ENCODE peak calls at places on chromosomes 5 and 9, in four cellular contexts. V is WTC11, X is H1, T is SK-N-SH. S is an unnamed sample.

GRCh38 chr9:112348257-112348992 is 15.0 kb upstream of the PTBP3 start:
- DNase-seq in T (peak; percentile 61), X (no peak), V (peak; percentile 79), S (no peak)

GRCh38 chr9:19926774-19927173 is 137.9 kb upstream of the SLC24A2 start:
- DNase-seq in V (no peak), T (no peak), X (no peak), S (no peak)

GRCh38 chr9:14057347-14058077 is 256.4 kb downstream of the NFIB start:
- DNase-seq in X (no peak), V (no peak), T (peak; percentile 47), S (no peak)

GRCh38 chr5:142342128-142342981 is 17.5 kb upstream of the SPRY4 start:
- DNase-seq in X (no peak), V (no peak), T (no peak), S (peak; percentile 46)

GRCh38 chr5:10856646-10857332 is 95.8 kb upstream of the DAP start:
- DNase-seq in X (peak; percentile 70), V (peak; percentile 87), T (peak; percentile 67), S (peak; percentile 65)

GRCh38 chr9:17942498-17942897 is 363.6 kb downstream of the SH3GL2 start:
- DNase-seq in X (no peak), V (no peak), T (no peak), S (no peak)

GRCh38 chr9:127166651-127167524 is 44.5 kb upstream of the ANGPTL2 start:
- DNase-seq in V (no peak), T (no peak), X (no peak), S (peak; percentile 64)

GRCh38 chr5:157481255-157481654 is 21.2 kb downstream of the NIPAL4 start:
- DNase-seq in T (no peak), X (no peak), V (no peak), S (no peak)

DNA sequence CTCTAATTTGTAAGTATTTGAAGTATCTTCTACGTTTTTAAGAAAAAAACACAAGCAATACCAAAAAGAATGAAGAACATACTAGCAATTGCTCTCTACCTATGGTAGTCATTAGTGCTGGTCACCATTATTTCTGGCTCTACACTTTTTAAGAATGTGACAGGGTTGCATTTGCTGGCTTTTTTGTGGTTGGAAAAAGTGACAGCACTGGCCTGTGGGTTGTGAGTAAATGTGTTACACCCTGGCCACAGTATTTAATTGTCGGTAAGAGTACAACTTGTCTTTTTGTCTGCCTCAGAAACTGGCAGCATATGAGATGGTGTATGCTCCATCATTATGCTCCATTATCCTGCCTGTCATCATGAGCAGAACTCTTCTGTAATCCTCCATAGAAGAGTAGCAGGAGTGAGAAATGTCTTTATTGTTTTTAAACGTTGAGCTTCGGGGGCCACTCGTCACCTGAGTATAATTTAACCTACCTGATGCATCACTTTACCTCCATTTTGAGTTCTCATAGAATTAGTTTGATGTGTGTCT is 449.8 kb downstream of the ISL1 start:
- DNase-seq in X (no peak), T (no peak), V (no peak), S (no peak)
- TF ChIP-seq TEAD4 in X (no peak), T (no peak), V (no peak), S (no peak)

DNA sequence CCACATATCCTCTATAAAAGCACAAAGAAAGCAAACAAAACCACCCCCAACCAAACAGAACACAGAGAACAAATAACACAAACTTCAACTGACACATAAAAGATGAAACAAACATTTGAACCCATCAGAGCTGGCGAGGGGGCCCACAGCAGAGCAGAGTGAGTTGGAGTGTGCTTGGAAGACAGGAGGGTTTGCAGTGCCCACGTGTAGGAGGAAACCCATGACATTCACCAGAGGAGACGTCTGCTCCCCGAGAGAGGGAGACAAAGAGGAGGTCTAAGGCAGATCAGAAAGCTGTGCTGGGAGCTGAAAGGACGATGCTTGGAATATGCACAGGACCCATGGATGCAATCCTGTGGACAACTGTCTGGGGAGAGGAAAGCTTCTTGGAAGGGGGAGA is 27.0 kb downstream of the MRPL36 start:
- DNase-seq in X (no peak), V (no peak), T (peak; percentile 60), S (no peak)
- TF ChIP-seq TEAD4 in X (no peak), V (no peak), T (no peak), S (no peak)

GRCh38 chr9:99083051-99083450 is 21.9 kb upstream of the TGFBR1 start:
- DNase-seq in T (no peak), V (no peak), X (no peak), S (no peak)

GRCh38 chr9:99087462-99087861 is 17.5 kb upstream of the TGFBR1 start:
- DNase-seq in T (no peak), V (no peak), X (no peak), S (no peak)

GRCh38 chr9:99090366-99091130 is 14.4 kb upstream of the TGFBR1 start:
- DNase-seq in V (no peak), T (no peak), X (no peak), S (no peak)

DNA sequence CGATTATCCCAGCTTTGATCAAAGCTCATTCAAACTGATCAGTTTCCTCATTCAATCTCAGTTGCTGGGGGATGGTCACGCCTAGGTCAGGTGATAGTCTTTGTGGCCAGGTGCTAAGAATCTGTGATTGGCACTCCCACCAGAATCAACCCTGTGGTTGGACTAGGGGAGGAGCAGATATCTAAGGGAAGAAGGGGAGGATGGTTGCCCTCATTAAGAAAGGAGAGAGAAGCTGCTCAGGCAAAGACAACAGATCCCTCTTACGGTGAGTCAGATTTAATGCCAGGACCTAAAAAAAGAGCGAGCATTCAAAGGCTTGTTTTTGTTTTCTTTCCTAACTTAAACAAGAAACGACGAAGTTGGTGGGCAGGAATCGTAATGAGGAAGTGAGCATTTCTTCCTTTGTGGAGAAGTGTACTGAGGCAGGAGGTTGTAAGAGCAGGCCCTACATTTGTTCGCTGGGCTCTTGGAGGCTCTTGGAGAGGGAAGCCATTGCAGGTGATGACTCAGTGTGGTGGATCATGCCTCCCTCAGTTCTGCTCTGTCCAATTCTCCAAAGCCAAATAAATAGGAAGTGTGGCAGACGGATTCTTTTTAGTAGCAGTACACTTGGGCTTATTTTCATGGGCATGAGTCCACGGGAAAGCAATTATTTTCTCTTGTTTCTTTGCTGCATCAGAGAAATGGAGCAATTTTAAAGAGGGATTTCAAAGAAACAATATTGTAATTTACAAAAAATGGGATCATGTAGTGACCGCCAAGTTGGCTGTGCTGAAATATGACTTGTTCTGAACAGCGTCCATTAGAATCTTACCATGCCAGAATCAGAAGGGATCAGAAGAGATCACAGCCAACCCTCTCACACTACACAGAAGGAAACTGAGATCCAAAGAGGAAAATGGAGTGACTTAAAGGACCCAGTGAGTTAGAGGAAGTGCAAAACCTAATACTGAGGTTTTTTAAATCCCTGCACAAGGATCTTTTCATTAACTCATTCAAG is 18.7 kb upstream of the TGFBR1 start:
- DNase-seq in V (no peak), X (no peak), T (no peak), S (no peak)
- TF ChIP-seq TEAD4 in V (no peak), X (no peak), T (no peak), S (no peak)

GRCh38 chr9:92059669-92060068 is 55.5 kb downstream of the SPTLC1 start:
- DNase-seq in V (no peak), T (no peak), X (no peak), S (no peak)

GRCh38 chr9:92059045-92059444 is 56.2 kb downstream of the SPTLC1 start:
- DNase-seq in T (no peak), X (no peak), V (no peak), S (no peak)

GRCh38 chr9:92061184-92061583 is 54.0 kb downstream of the SPTLC1 start:
- DNase-seq in T (no peak), X (no peak), V (no peak), S (no peak)

DNA sequence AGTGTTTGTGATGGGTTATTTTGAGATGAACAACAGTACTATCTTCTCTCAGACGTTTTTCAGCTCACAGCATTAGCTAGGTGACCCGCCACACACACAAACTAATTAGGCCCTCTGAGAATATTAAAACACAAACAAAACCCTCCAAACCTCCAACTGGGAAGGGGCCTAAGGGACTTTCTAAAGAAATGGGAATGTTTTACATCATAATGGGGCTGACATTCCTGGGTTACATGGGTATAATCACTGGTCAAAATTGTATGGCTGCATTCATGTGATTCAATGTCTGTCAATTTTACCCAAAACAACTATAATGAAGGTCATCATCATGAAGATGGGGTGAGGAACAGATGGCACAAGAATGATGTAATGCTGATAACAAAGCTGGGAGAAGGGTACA is 59.6 kb downstream of the SPTLC1 start:
- DNase-seq in V (no peak), T (no peak), X (peak; percentile 29), S (no peak)
- TF ChIP-seq TEAD4 in V (peak; percentile 69), T (no peak), X (peak; percentile 95), S (no peak)

DNA sequence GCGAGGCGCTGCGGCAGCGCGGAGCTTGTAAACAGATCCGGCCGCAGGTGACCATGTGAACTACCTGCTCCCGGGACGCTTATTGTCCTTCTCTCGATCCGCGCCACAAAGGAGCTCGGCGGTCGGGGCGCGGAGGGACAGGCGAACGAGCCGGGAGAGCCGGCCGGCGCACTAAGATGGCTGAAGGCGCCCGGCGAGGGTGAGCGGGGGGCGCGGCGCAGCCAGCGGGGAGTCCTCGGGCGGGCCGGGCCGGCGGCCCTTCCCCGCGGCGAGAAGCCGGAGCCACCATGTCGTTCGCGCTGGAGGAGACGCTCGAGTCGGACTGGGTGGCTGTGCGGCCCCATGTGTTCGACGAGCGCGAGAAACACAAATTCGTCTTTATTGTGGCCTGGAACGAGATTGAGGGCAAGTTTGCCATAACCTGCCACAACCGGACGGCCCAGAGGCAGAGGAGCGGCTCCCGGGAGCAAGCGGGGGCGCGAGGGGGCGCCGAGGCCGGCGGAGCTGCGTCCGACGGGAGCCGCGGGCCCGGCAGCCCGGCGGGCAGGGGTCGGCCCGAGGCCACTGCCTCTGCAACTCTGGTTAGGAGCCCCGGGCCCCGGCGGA is 536 bp downstream of the JMY start:
- DNase-seq in X (no peak), V (peak; percentile 59), T (peak; percentile 82), S (peak; percentile 44)
- TF ChIP-seq TEAD4 in X (no peak), V (no peak), T (no peak), S (no peak)

GRCh38 chr5:33310471-33310870 is 130.3 kb upstream of the TARS1 start:
- DNase-seq in V (no peak), X (no peak), T (no peak), S (no peak)

GRCh38 chr5:33311893-33312292 is 128.9 kb upstream of the TARS1 start:
- DNase-seq in T (no peak), X (no peak), V (no peak), S (no peak)

GRCh38 chr5:33312631-33313030 is 128.1 kb upstream of the TARS1 start:
- DNase-seq in X (no peak), T (no peak), V (no peak), S (no peak)

GRCh38 chr5:33315170-33315569 is 125.6 kb upstream of the TARS1 start:
- DNase-seq in V (no peak), X (no peak), T (no peak), S (no peak)

DNA sequence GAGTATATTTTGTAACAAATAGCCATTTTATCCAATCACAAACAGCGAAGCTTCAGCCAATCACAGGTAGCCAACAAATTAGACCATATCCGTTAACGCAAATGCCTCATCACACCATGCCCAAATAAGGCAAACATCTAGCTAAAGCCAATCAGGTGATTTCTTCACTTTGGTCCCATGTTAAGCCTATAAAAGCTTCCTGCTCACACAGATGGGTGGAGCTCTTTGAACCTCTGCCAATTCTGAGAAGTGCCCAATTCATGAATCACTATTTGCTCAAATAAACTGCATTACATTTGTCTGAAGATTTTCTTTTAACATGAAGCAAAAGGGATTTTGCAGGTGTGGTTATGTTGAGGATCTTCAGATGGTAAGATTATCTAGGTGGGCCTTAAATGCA is 127.6 kb upstream of the TARS1 start:
- DNase-seq in X (no peak), V (no peak), T (no peak), S (no peak)
- TF ChIP-seq TEAD4 in X (no peak), V (no peak), T (no peak), S (no peak)